ENCODE peak calls at places on chromosomes 3 and 15, in nine cellular contexts. J is IMR-90, X is neural progenitor cell, O is neuronal stem cell, H is fibroblast of lung, S is endodermal cell, R is H1, P is H9, M is mesendoderm. Z is an unnamed sample.

GRCh38 chr3:11915621-11916417 is 69.1 kb upstream of the TAMM41 start:
- DNase-seq in P (peak; percentile 39), H (no peak), J (no peak), M (peak; percentile 44), S (peak; percentile 47), O (no peak), X (no peak), R (no peak), Z (no peak)

GRCh38 chr3:197083486-197083885 is 53.9 kb upstream of the MELTF start:
- DNase-seq in P (no peak), O (no peak), R (no peak), S (no peak), J (peak; percentile 88), X (no peak), H (peak; percentile 75), M (peak; percentile 5), Z (no peak)

GRCh38 chr15:87648278-87648677 is 608.3 kb downstream of the NTRK3 start:
- DNase-seq in X (no peak), M (no peak), O (no peak), R (no peak), P (no peak), H (peak; percentile 13), J (peak; percentile 41), S (no peak), Z (no peak)

GRCh38 chr15:75834011-75834410 is 9.2 kb upstream of the UBE2Q2 start:
- DNase-seq in J (no peak), M (no peak), H (no peak), S (no peak), P (no peak), O (no peak), X (no peak), R (no peak), Z (no peak)

GRCh38 chr3:46221368-46221767 is 13.3 kb upstream of the CCR1 start:
- DNase-seq in S (no peak), P (no peak), X (no peak), R (no peak), O (no peak), J (no peak), H (no peak), M (no peak), Z (no peak)

GRCh38 chr3:115098354-115099073 is 48.6 kb downstream of the ZBTB20 start:
- DNase-seq in P (no peak), X (no peak), J (no peak), O (no peak), M (no peak), S (no peak), H (no peak), R (no peak), Z (no peak)

GRCh38 chr3:171801738-171802600 is 8.3 kb downstream of the PLD1 start:
- DNase-seq in J (peak; percentile 93), M (no peak), P (no peak), R (no peak), H (peak; percentile 90), O (no peak), S (no peak), X (no peak), Z (no peak)

GRCh38 chr15:30978328-30978727 is 13.1 kb downstream of the MTMR10 start:
- DNase-seq in J (no peak), M (no peak), X (no peak), H (no peak), S (no peak), P (no peak), R (no peak), O (no peak), Z (no peak)

GRCh38 chr3:114043205-114043604 is 13.1 kb downstream of the CCDC191 start:
- DNase-seq in P (no peak), O (no peak), R (no peak), J (no peak), M (no peak), X (no peak), S (no peak), H (no peak), Z (no peak)

GRCh38 chr3:47225310-47225906 is 57.2 kb downstream of the KIF9 start:
- DNase-seq in X (no peak), H (peak; percentile 67), R (no peak), O (no peak), S (no peak), J (peak; percentile 56), M (peak; percentile 40), P (no peak), Z (no peak)

DNA sequence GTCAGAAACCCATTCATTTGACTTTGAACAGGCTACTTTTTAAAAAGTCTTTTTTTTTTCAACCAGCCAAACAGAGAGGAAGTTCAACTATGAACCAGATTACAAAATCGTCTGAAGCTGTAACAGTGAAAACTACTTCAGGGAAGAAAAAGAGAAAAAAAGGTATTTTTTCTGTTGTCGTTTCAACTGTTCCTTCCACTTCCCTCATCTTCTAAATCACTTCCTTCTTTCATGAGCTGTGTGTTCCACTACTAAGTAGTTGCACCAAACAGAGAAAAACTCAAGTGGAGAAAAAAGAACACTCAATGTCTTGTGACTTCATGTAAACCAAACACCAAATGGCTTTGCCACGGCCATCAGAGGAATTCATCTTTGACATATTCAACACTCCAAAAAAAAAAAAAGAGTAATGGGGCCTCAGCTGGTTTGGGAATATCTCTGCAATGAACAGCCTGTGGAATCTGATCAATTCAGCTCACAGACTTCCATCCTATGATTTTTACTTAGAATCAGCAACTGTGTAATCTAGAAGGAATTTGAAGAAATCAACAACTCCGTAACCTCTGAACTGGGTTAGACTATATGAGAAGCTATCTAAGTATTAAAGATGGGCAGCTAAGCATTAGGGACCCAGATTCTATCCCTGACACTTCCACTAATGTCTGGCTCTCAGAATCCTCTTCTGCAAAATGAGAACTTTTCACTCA is 47.6 kb upstream of the RNF7 start:
- DNase-seq in R (no peak), P (no peak), H (no peak), J (peak; percentile 72), O (no peak), X (no peak), S (no peak), M (no peak), Z (no peak)
- H3K9ac ChIP-seq in R (no peak overlapping the region), P (no peak overlapping the region), H (no peak overlapping the region), J (peak overlapping the region; percentile 16), O (no peak overlapping the region), X (no peak overlapping the region), S (no peak overlapping the region), M (no peak overlapping the region), Z (no peak overlapping the region)

DNA sequence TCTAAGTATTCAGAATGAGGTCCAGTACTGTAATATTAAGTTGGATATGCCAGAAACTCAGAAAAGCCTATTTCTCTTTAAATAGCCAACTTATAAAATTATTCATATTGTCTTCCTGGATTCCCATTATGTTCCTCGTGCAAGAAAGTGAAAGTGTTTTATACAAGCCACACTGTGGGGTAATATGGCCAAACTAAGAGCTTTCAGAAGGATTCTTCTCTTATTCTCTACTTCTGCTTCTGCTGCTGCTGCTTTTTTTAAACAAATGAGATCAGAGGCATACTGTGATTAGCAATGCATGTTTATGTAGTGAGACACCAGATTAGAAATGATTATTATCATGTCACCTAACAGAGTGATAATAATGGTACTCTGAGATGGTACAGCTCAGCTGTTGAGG is 1026.5 kb upstream of the CFAP20DC start:
- DNase-seq in H (peak; percentile 43), O (no peak), M (no peak), S (no peak), R (no peak), J (no peak), X (no peak), P (no peak), Z (no peak)
- H3K4me1 ChIP-seq in H (no peaks in the 10 kb centered on the region), O (no peaks in the 10 kb centered on the region), M (no peaks in the 10 kb centered on the region), S (peaks cover 11% of the 10 kb centered on the region), R (no peaks in the 10 kb centered on the region), J (no peaks in the 10 kb centered on the region), X (peaks cover 3% of the 10 kb centered on the region), P (peaks cover 2% of the 10 kb centered on the region), Z (no peaks in the 10 kb centered on the region)

DNA sequence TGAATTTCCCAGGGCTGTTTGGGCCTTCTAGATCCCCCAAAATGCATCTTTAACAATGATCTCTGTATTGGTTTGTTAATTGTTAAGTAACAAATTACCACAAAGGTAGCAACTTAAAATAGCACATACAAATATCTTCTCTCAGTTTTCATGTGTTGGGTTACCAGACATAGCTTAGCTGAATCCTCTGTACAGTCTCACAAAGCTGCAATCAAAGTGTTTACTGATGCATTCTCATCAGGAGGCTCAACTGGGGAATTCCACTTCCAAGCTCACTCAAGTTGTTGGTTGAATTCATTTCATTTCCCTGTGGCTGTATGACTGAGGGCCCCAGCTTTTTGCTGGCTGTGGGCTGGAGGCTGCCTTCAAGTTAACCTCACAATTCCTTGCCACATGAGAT is 297.6 kb downstream of the RPLP1 start:
- DNase-seq in H (no peak), P (no peak), X (no peak), M (no peak), J (no peak), S (no peak), O (no peak), R (no peak), Z (no peak)
- H3K9ac ChIP-seq in H (no peak overlapping the region), P (no peak overlapping the region), X (no peak overlapping the region), M (no peak overlapping the region), J (no peak overlapping the region), S (no peak overlapping the region), O (no peak overlapping the region), R (no peak overlapping the region), Z (no peak overlapping the region)

GRCh38 chr15:99416191-99417188 is 149.3 kb upstream of the MEF2A start:
- DNase-seq in M (no peak), J (no peak), H (no peak), S (peak; percentile 65), P (peak; percentile 61), R (no peak), O (no peak), X (peak; percentile 4), Z (no peak)

GRCh38 chr15:99412082-99412481 is 153.7 kb upstream of the MEF2A start:
- DNase-seq in J (no peak), S (no peak), H (no peak), X (no peak), R (no peak), M (no peak), O (no peak), P (no peak), Z (no peak)

GRCh38 chr15:99412626-99413025 is 153.2 kb upstream of the MEF2A start:
- DNase-seq in J (no peak), P (peak; percentile 22), R (no peak), X (no peak), H (no peak), M (no peak), O (no peak), S (no peak), Z (no peak)

GRCh38 chr15:99413955-99414754 is 151.6 kb upstream of the MEF2A start:
- DNase-seq in X (no peak), H (no peak), S (peak; percentile 25), P (no peak), M (no peak), R (no peak), O (no peak), J (no peak), Z (no peak)

DNA sequence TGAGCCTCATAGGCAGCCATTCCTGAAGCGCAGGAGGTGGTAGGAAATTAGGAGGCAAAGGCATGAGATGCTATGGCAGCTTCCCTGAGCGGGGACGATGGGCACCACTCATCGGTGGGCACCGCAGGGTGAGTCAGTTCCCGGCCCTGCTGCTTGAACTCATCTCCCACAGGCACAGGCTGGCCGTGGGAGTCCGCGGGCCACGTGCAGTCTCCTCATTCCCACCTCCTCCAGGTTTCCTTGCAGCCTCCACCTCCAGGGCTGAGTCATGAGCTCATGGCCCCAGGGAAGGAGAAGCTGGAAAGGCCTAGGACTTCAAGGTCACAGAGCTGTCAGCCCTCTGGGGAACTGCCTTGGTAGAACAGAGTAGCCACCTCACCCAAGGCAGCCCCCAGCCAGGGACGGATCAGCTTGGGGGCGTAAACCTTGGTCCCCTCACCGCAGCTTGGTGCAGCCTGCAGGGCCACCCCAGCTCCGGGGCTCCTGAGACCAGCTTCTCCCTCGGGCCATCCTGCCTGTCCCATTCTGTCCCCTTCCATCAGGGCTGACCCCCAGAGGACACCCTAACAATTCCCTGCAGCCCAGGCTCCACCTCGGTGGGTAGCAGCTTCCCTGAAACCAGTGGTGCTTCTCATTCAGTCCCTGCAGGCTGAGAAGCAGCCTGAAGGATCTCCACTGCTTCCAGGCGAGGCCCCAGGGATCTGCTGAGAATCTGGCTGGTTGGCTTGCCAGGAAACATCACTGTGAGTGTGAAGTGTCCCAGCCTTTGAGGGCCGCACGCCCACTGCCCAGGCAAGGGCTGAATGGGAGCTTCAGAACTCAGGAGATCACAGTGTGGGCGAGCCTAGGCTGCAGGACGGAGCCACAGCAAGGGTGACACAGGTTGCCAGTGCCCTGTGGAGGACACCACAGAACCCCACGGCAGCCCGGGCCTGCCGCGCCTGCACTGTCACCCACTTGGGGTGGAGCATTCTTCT is 150.7 kb upstream of the MEF2A start:
- DNase-seq in S (peak; percentile 35), H (no peak), R (no peak), M (no peak), J (no peak), X (peak; percentile 1), O (no peak), P (peak; percentile 18), Z (no peak)
- H3K4me1 ChIP-seq in S (no peaks in the 10 kb centered on the region), H (no peaks in the 10 kb centered on the region), R (no peaks in the 10 kb centered on the region), M (no peaks in the 10 kb centered on the region), J (no peaks in the 10 kb centered on the region), X (no peaks in the 10 kb centered on the region), O (peaks cover 3% of the 10 kb centered on the region), P (no peaks in the 10 kb centered on the region), Z (no peaks in the 10 kb centered on the region)